ENCODE peak calls at places on chromosomes 6 and 20, in ten cellular contexts. One of them, this sample, is unnamed. For H3K4me1, the result is how much of the 10 kb centered on the place peaks cover.

GRCh38 chr6:32968770-32969684 is 633 bp downstream of the BRD2 start:
- DNase-seq in trophoblast cell: peak
- DNase-seq in thoracic aorta: peak
- DNase-seq in CD4-positive, alpha-beta memory T cell: peak
- DNase-seq in upper lobe of right lung: peak
- DNase-seq in CD8-positive, alpha-beta memory T cell: peak
- DNase-seq in SK-N-SH: peak
- DNase-seq in Panc1: no peak
- DNase-seq in left lung: peak
- DNase-seq in testis: peak
- DNase-seq in this sample: peak

GRCh38 chr6:44641344-44641743 is 253.8 kb downstream of the CDC5L start:
- DNase-seq in trophoblast cell: no peak
- DNase-seq in CD8-positive, alpha-beta memory T cell: no peak
- DNase-seq in CD4-positive, alpha-beta memory T cell: no peak
- DNase-seq in upper lobe of right lung: no peak
- DNase-seq in testis: no peak
- DNase-seq in SK-N-SH: no peak
- DNase-seq in left lung: no peak
- DNase-seq in Panc1: no peak
- DNase-seq in thoracic aorta: no peak
- DNase-seq in this sample: no peak

GRCh38 chr6:17470953-17471335 is 77.5 kb downstream of the CAP2 start:
- DNase-seq in left lung: no peak
- DNase-seq in SK-N-SH: no peak
- DNase-seq in CD4-positive, alpha-beta memory T cell: no peak
- DNase-seq in trophoblast cell: peak
- DNase-seq in thoracic aorta: no peak
- DNase-seq in testis: no peak
- DNase-seq in CD8-positive, alpha-beta memory T cell: no peak
- DNase-seq in upper lobe of right lung: no peak
- DNase-seq in Panc1: no peak
- DNase-seq in this sample: no peak

GRCh38 chr20:51402201-51402600 is 140.3 kb downstream of the NFATC2 start:
- DNase-seq in CD4-positive, alpha-beta memory T cell: peak
- DNase-seq in left lung: no peak
- DNase-seq in upper lobe of right lung: peak
- DNase-seq in SK-N-SH: no peak
- DNase-seq in CD8-positive, alpha-beta memory T cell: peak
- DNase-seq in trophoblast cell: no peak
- DNase-seq in thoracic aorta: no peak
- DNase-seq in Panc1: no peak
- DNase-seq in testis: no peak
- DNase-seq in this sample: no peak

GRCh38 chr6:145865175-145865574 is 50.6 kb upstream of the FBXO30 start:
- DNase-seq in upper lobe of right lung: no peak
- DNase-seq in testis: no peak
- DNase-seq in thoracic aorta: no peak
- DNase-seq in CD4-positive, alpha-beta memory T cell: no peak
- DNase-seq in trophoblast cell: no peak
- DNase-seq in SK-N-SH: no peak
- DNase-seq in Panc1: no peak
- DNase-seq in left lung: no peak
- DNase-seq in CD8-positive, alpha-beta memory T cell: no peak
- DNase-seq in this sample: no peak

GRCh38 chr20:37386505-37387201 is 40.7 kb downstream of the SRC start:
- DNase-seq in testis: no peak
- DNase-seq in left lung: peak
- DNase-seq in trophoblast cell: no peak
- DNase-seq in SK-N-SH: peak
- DNase-seq in CD4-positive, alpha-beta memory T cell: no peak
- DNase-seq in upper lobe of right lung: peak
- DNase-seq in Panc1: no peak
- DNase-seq in CD8-positive, alpha-beta memory T cell: no peak
- DNase-seq in thoracic aorta: no peak
- DNase-seq in this sample: peak

GRCh38 chr20:4444404-4444803 is 277.3 kb upstream of the PRND start:
- DNase-seq in trophoblast cell: peak
- DNase-seq in SK-N-SH: no peak
- DNase-seq in CD8-positive, alpha-beta memory T cell: no peak
- DNase-seq in Panc1: no peak
- DNase-seq in CD4-positive, alpha-beta memory T cell: no peak
- DNase-seq in testis: no peak
- DNase-seq in left lung: no peak
- DNase-seq in upper lobe of right lung: no peak
- DNase-seq in thoracic aorta: no peak
- DNase-seq in this sample: no peak

GRCh38 chr6:64257586-64257985 is 622.0 kb downstream of the PHF3 start:
- DNase-seq in testis: no peak
- DNase-seq in CD4-positive, alpha-beta memory T cell: no peak
- DNase-seq in trophoblast cell: no peak
- DNase-seq in CD8-positive, alpha-beta memory T cell: no peak
- DNase-seq in thoracic aorta: no peak
- DNase-seq in left lung: no peak
- DNase-seq in SK-N-SH: no peak
- DNase-seq in Panc1: no peak
- DNase-seq in upper lobe of right lung: no peak
- DNase-seq in this sample: no peak

GRCh38 chr20:11724112-11724511 is 193.6 kb upstream of the BTBD3 start:
- DNase-seq in testis: no peak
- DNase-seq in upper lobe of right lung: no peak
- DNase-seq in CD8-positive, alpha-beta memory T cell: no peak
- DNase-seq in left lung: no peak
- DNase-seq in trophoblast cell: no peak
- DNase-seq in Panc1: no peak
- DNase-seq in CD4-positive, alpha-beta memory T cell: no peak
- DNase-seq in SK-N-SH: no peak
- DNase-seq in thoracic aorta: no peak
- DNase-seq in this sample: no peak

GRCh38 chr6:29722773-29723665 is at the start of gene HLA-F:
- DNase-seq in CD8-positive, alpha-beta memory T cell: peak
- DNase-seq in Panc1: no peak
- DNase-seq in thoracic aorta: peak
- DNase-seq in CD4-positive, alpha-beta memory T cell: peak
- DNase-seq in testis: peak
- DNase-seq in trophoblast cell: peak
- DNase-seq in SK-N-SH: peak
- DNase-seq in left lung: peak
- DNase-seq in upper lobe of right lung: peak
- DNase-seq in this sample: peak

GRCh38 chr6:30615219-30615957 is 1.7 kb downstream of the PPP1R10 start:
- DNase-seq in upper lobe of right lung: no peak
- DNase-seq in trophoblast cell: no peak
- DNase-seq in left lung: peak
- DNase-seq in testis: no peak
- DNase-seq in SK-N-SH: no peak
- DNase-seq in CD8-positive, alpha-beta memory T cell: peak
- DNase-seq in Panc1: no peak
- DNase-seq in CD4-positive, alpha-beta memory T cell: peak
- DNase-seq in thoracic aorta: no peak
- DNase-seq in this sample: no peak

GRCh38 chr20:2984956-2985661 is 58.3 kb upstream of the GNRH2 start:
- DNase-seq in upper lobe of right lung: no peak
- DNase-seq in CD4-positive, alpha-beta memory T cell: no peak
- DNase-seq in thoracic aorta: no peak
- DNase-seq in Panc1: no peak
- DNase-seq in SK-N-SH: no peak
- DNase-seq in CD8-positive, alpha-beta memory T cell: no peak
- DNase-seq in left lung: no peak
- DNase-seq in trophoblast cell: peak
- DNase-seq in testis: no peak
- DNase-seq in this sample: no peak

GRCh38 chr6:137389150-137389664 is 105.0 kb downstream of the OLIG3 start:
- DNase-seq in trophoblast cell: no peak
- DNase-seq in CD4-positive, alpha-beta memory T cell: peak
- DNase-seq in left lung: peak
- DNase-seq in upper lobe of right lung: no peak
- DNase-seq in thoracic aorta: no peak
- DNase-seq in Panc1: no peak
- DNase-seq in testis: no peak
- DNase-seq in CD8-positive, alpha-beta memory T cell: peak
- DNase-seq in SK-N-SH: no peak
- DNase-seq in this sample: no peak

DNA sequence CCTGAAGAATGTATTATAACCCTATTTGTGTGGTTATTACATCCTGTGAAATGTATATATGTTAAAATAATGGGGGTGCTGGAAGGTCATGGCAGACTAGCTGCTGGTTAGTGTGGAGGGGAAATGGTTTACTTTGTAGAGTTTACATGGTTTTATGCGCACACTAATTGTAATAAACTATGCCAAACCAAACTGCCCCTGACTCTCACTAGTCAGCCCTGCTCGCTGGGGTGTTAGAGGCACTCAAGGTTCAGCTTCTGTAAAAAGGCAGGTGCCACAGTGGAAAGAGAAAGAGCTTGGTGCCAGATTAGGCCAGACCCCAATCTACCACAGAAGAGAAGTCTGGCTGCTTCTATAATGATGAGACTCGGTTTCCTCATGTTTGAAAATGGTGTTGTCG is 52.7 kb downstream of the GOPC start:
- DNase-seq in Panc1: no peak
- DNase-seq in trophoblast cell: no peak
- DNase-seq in left lung: no peak
- DNase-seq in testis: no peak
- DNase-seq in upper lobe of right lung: no peak
- DNase-seq in CD4-positive, alpha-beta memory T cell: peak
- DNase-seq in CD8-positive, alpha-beta memory T cell: peak
- DNase-seq in SK-N-SH: no peak
- DNase-seq in thoracic aorta: no peak
- DNase-seq in this sample: no peak
- H3K4me3 ChIP-seq in Panc1: no peak
- H3K4me3 ChIP-seq in trophoblast cell: no peak
- H3K4me3 ChIP-seq in left lung: no peak
- H3K4me3 ChIP-seq in testis: no peak
- H3K4me3 ChIP-seq in upper lobe of right lung: no peak
- H3K4me3 ChIP-seq in CD4-positive, alpha-beta memory T cell: no peak
- H3K4me3 ChIP-seq in CD8-positive, alpha-beta memory T cell: peak
- H3K4me3 ChIP-seq in SK-N-SH: no peak
- H3K4me3 ChIP-seq in thoracic aorta: no peak
- H3K4me3 ChIP-seq in this sample: no peak

DNA sequence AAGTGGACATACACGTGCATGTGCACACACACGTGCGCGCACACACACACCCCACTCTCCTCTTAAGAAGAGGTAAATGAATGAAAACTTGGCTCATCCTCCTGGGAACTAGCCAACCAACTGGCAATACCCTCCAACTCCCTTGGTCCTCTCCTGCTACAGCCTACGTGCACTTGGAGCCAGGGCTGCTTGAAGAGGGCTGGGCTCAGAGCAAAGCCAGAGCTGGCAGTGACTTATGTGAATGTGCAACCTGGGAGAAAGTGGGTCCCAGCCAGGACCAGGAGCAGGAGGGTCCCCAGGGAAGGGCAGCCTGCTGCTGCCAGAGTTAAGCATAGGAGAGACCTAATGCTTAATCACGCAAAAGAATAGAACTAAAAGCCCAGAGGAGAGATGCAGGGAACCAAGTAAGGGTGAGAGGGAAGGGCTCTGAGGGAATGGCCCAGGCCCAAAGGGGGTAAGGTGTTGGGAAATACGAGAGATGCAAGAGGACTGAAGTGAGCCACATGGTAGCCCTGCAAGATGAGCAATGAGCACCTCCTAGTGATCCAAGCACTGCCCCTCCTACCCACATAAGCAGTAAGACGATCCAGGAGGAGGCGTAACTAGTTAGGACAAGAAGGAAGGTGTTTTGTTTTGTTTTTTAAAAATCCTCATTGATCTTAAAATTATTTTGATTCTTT is 24.7 kb downstream of the TRAF3IP2 start:
- DNase-seq in CD4-positive, alpha-beta memory T cell: no peak
- DNase-seq in Panc1: no peak
- DNase-seq in CD8-positive, alpha-beta memory T cell: no peak
- DNase-seq in upper lobe of right lung: no peak
- DNase-seq in testis: no peak
- DNase-seq in SK-N-SH: no peak
- DNase-seq in trophoblast cell: no peak
- DNase-seq in thoracic aorta: no peak
- DNase-seq in left lung: no peak
- DNase-seq in this sample: no peak
- H3K4me1 ChIP-seq in CD4-positive, alpha-beta memory T cell: under half
- H3K4me1 ChIP-seq in Panc1: under half
- H3K4me1 ChIP-seq in CD8-positive, alpha-beta memory T cell: under half
- H3K4me1 ChIP-seq in upper lobe of right lung: under half
- H3K4me1 ChIP-seq in testis: under half
- H3K4me1 ChIP-seq in SK-N-SH: under half
- H3K4me1 ChIP-seq in trophoblast cell: under half
- H3K4me1 ChIP-seq in thoracic aorta: under half
- H3K4me1 ChIP-seq in left lung: under half
- H3K4me1 ChIP-seq in this sample: under half

GRCh38 chr6:37456126-37456525 is 23.1 kb downstream of the CMTR1 start:
- DNase-seq in CD8-positive, alpha-beta memory T cell: no peak
- DNase-seq in left lung: no peak
- DNase-seq in trophoblast cell: no peak
- DNase-seq in testis: no peak
- DNase-seq in CD4-positive, alpha-beta memory T cell: no peak
- DNase-seq in SK-N-SH: no peak
- DNase-seq in thoracic aorta: no peak
- DNase-seq in Panc1: no peak
- DNase-seq in upper lobe of right lung: no peak
- DNase-seq in this sample: no peak

GRCh38 chr6:37454420-37455125 is 21.6 kb downstream of the CMTR1 start:
- DNase-seq in left lung: peak
- DNase-seq in thoracic aorta: no peak
- DNase-seq in SK-N-SH: peak
- DNase-seq in Panc1: no peak
- DNase-seq in testis: no peak
- DNase-seq in CD8-positive, alpha-beta memory T cell: no peak
- DNase-seq in CD4-positive, alpha-beta memory T cell: no peak
- DNase-seq in trophoblast cell: no peak
- DNase-seq in upper lobe of right lung: no peak
- DNase-seq in this sample: no peak

GRCh38 chr6:37460805-37461204 is 27.8 kb downstream of the CMTR1 start:
- DNase-seq in SK-N-SH: no peak
- DNase-seq in upper lobe of right lung: no peak
- DNase-seq in CD4-positive, alpha-beta memory T cell: no peak
- DNase-seq in CD8-positive, alpha-beta memory T cell: no peak
- DNase-seq in Panc1: no peak
- DNase-seq in trophoblast cell: no peak
- DNase-seq in thoracic aorta: no peak
- DNase-seq in testis: no peak
- DNase-seq in left lung: no peak
- DNase-seq in this sample: no peak

GRCh38 chr6:37456816-37457560 is 24.0 kb downstream of the CMTR1 start:
- DNase-seq in thoracic aorta: no peak
- DNase-seq in left lung: peak
- DNase-seq in SK-N-SH: no peak
- DNase-seq in upper lobe of right lung: no peak
- DNase-seq in Panc1: no peak
- DNase-seq in trophoblast cell: no peak
- DNase-seq in CD4-positive, alpha-beta memory T cell: no peak
- DNase-seq in testis: no peak
- DNase-seq in CD8-positive, alpha-beta memory T cell: no peak
- DNase-seq in this sample: no peak

GRCh38 chr6:37459981-37460800 is 27.2 kb downstream of the CMTR1 start:
- DNase-seq in SK-N-SH: peak
- DNase-seq in testis: no peak
- DNase-seq in CD8-positive, alpha-beta memory T cell: no peak
- DNase-seq in upper lobe of right lung: no peak
- DNase-seq in left lung: no peak
- DNase-seq in trophoblast cell: no peak
- DNase-seq in CD4-positive, alpha-beta memory T cell: no peak
- DNase-seq in Panc1: no peak
- DNase-seq in thoracic aorta: no peak
- DNase-seq in this sample: no peak
- H3K27ac ChIP-seq in SK-N-SH: no peak
- H3K27ac ChIP-seq in testis: no peak
- H3K27ac ChIP-seq in CD8-positive, alpha-beta memory T cell: no peak
- H3K27ac ChIP-seq in upper lobe of right lung: no peak
- H3K27ac ChIP-seq in left lung: no peak
- H3K27ac ChIP-seq in trophoblast cell: no peak
- H3K27ac ChIP-seq in CD4-positive, alpha-beta memory T cell: no peak
- H3K27ac ChIP-seq in Panc1: no peak
- H3K27ac ChIP-seq in thoracic aorta: no peak
- H3K27ac ChIP-seq in this sample: no peak

GRCh38 chr6:122997541-122998150 is 1.6 kb downstream of the CLVS2 start:
- DNase-seq in left lung: no peak
- DNase-seq in thoracic aorta: no peak
- DNase-seq in CD4-positive, alpha-beta memory T cell: no peak
- DNase-seq in SK-N-SH: peak
- DNase-seq in Panc1: no peak
- DNase-seq in testis: no peak
- DNase-seq in CD8-positive, alpha-beta memory T cell: no peak
- DNase-seq in upper lobe of right lung: no peak
- DNase-seq in trophoblast cell: no peak
- DNase-seq in this sample: no peak
- H3K4me3 ChIP-seq in left lung: no peak
- H3K4me3 ChIP-seq in thoracic aorta: no peak
- H3K4me3 ChIP-seq in CD4-positive, alpha-beta memory T cell: no peak
- H3K4me3 ChIP-seq in SK-N-SH: no peak
- H3K4me3 ChIP-seq in Panc1: no peak
- H3K4me3 ChIP-seq in testis: no peak
- H3K4me3 ChIP-seq in CD8-positive, alpha-beta memory T cell: no peak
- H3K4me3 ChIP-seq in upper lobe of right lung: no peak
- H3K4me3 ChIP-seq in trophoblast cell: no peak
- H3K4me3 ChIP-seq in this sample: no peak